ENCODE peak calls at places on chromosome 3, in five cellular contexts. D, A, W, S and K are unnamed samples.

GRCh38 chr3:94179059-94179458 is 116.2 kb downstream of the NSUN3 start:
- DNase-seq in D (no peak), A (no peak), W (no peak), S (no peak), K (no peak)

GRCh38 chr3:43629741-43630140 is 7.9 kb upstream of the ANO10 start:
- DNase-seq in D (no peak), A (no peak), W (peak), S (no peak), K (no peak)

GRCh38 chr3:100210777-100211145 is 50.0 kb upstream of the TBC1D23 start:
- DNase-seq in D (no peak), A (no peak), W (peak), S (no peak), K (no peak)

GRCh38 chr3:40593351-40593750 is 68.6 kb downstream of the ZNF621 start:
- DNase-seq in D (no peak), A (no peak), W (no peak), S (no peak), K (no peak)

GRCh38 chr3:15979490-15979889 is 181.7 kb upstream of the ANKRD28 start:
- DNase-seq in D (no peak), A (no peak), W (no peak), S (peak), K (no peak)

GRCh38 chr3:59678042-59678707 is 628.4 kb upstream of the CFAP20DC start:
- DNase-seq in D (peak), A (no peak), W (no peak), S (no peak), K (no peak)

GRCh38 chr3:9474482-9474881 is 77.1 kb downstream of the SETD5 start:
- DNase-seq in D (no peak), A (no peak), W (no peak), S (no peak), K (no peak)

GRCh38 chr3:81716870-81717509 is 44.5 kb downstream of the GBE1 start:
- DNase-seq in D (no peak), A (no peak), W (peak), S (peak), K (no peak)

GRCh38 chr3:194675081-194675640 is 3.2 kb upstream of the LSG1 start:
- DNase-seq in D (no peak), A (no peak), W (no peak), S (no peak), K (no peak)

DNA sequence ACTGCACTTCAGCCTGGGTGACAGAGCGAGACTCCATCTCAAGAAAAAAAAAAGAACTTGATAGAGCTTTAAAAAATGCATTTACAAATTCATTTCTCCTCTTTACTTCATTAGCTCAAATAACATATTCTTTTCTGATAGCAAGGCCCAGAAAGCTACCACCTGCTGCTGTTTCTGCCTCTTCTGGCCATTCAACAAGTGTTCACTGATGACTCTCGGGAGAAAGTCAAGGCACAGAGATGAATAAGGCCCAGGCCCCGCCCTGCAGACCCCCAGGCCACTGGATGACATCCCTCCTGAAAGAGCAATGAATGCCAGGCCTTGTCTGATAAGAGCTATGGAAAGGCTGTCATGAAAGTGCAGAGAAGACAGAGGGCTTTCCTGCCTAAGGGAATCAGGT is 13.6 kb upstream of the TSEN2 start:
- DNase-seq in D (no peak), A (no peak), W (no peak), S (no peak), K (no peak)
- H3K27ac ChIP-seq in D (no peak), A (peak), W (no peak), S (peak), K (peak)

GRCh38 chr3:177629276-177629675 is 432.0 kb upstream of the TBL1XR1 start:
- DNase-seq in D (no peak), A (no peak), W (no peak), S (no peak), K (no peak)
- TF ChIP-seq CTCF in D (no peak), A (no peak), W (no peak), S (no peak), K (no peak)

GRCh38 chr3:86985427-86985826 is 5.5 kb downstream of the VGLL3 start:
- DNase-seq in D (no peak), A (no peak), W (no peak), S (no peak), K (no peak)

GRCh38 chr3:86984271-86984670 is 6.7 kb downstream of the VGLL3 start:
- DNase-seq in D (no peak), A (no peak), W (peak), S (no peak), K (no peak)

GRCh38 chr3:86987421-86987715 is 3.6 kb downstream of the VGLL3 start:
- DNase-seq in D (no peak), A (no peak), W (no peak), S (no peak), K (no peak)

GRCh38 chr3:86986666-86987420 is 4.1 kb downstream of the VGLL3 start:
- DNase-seq in D (no peak), A (no peak), W (peak), S (no peak), K (no peak)

DNA sequence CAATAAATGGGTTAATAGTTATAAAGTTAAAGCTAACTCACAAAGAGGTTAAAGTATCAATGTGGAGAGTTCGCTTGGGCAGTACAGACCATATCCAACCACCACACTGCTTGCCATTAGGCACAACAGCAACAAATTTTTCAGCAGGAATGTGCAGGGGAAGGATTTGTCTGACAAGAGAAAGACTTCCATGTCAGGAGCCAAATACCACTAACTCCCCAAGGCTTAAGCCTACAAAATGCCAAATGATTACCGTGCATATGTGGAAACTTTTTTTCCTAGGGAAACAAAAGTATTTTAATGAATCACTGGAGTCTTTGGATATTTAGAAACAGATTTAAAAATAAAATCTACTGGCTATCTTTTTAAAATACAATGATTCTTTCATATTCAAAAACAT is 8.1 kb downstream of the VGLL3 start:
- DNase-seq in D (no peak), A (no peak), W (peak), S (no peak), K (no peak)
- H3K27ac ChIP-seq in D (peak), A (no peak), W (peak), S (no peak), K (no peak)

GRCh38 chr3:46987485-46988401 is 8.3 kb downstream of the NBEAL2 start:
- DNase-seq in D (peak), A (peak), W (no peak), S (no peak), K (peak)

GRCh38 chr3:46986055-46986730 is 6.7 kb downstream of the NBEAL2 start:
- DNase-seq in D (peak), A (no peak), W (no peak), S (no peak), K (no peak)

GRCh38 chr3:46984591-46985459 is 5.4 kb downstream of the NBEAL2 start:
- DNase-seq in D (peak), A (no peak), W (no peak), S (no peak), K (no peak)

GRCh38 chr3:46986782-46987484 is 7.5 kb downstream of the NBEAL2 start:
- DNase-seq in D (peak), A (no peak), W (no peak), S (no peak), K (no peak)

GRCh38 chr3:46985588-46985987 is 6.1 kb downstream of the NBEAL2 start:
- DNase-seq in D (peak), A (no peak), W (no peak), S (no peak), K (no peak)
- TF ChIP-seq CTCF in D (no peak), A (no peak), W (no peak), S (no peak), K (no peak)

GRCh38 chr3:66797916-66798560 is 200.1 kb upstream of the KBTBD8 start:
- DNase-seq in D (no peak), A (no peak), W (peak), S (no peak), K (no peak)
- H3K27ac ChIP-seq in D (no peak), A (no peak), W (peak), S (no peak), K (no peak)

DNA sequence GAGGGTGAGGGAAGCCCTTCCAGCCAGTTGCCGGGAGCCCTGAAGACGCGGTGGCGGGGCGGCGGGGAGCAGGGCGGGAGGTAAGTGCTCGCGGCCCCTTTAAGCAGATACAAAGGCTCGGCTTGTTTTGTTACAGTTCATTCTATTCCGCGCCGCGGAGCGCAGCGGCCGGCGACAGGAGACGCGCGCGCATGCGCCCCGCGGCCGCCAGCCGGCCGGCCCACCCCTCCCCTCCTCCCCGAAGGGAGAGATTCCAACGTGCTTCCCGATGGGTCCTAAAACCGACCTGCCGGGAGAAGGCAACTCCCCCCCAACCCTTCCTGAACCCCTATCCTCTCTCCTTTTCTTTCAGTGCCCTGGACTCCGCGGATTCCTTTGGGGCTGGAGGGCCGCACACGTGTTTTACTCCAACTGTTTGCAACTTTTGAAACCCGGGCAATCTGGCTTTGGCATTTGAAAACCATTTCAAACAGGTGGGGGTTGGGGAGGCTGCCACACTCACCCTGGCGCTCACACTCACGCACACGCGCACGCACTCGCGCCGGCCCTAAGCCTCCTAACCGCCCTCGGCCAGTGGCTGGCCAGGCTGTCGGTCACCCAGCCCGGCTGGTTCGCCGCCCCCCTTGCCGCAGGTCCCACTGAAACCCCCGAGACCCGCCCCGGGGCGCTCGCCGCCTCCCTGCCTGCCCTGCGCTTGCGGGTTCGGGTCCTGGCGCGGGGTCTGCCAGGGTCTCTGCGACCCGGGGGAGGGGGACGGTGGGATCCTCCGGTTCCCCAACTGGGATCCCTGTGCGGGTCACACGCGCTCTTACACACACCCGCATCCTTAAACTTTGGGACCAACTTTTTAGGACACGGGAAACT is at the start of gene MAGI1:
- DNase-seq in D (peak), A (peak), W (peak), S (peak), K (peak)
- TF ChIP-seq CTCF in D (no peak), A (peak), W (no peak), S (no peak), K (no peak)

GRCh38 chr3:14210843-14211594 is 32.4 kb downstream of the LSM3 start:
- DNase-seq in D (no peak), A (no peak), W (peak), S (no peak), K (no peak)
- H3K27ac ChIP-seq in D (no peak), A (no peak), W (peak), S (no peak), K (no peak)

GRCh38 chr3:152938974-152939636 is 104.2 kb downstream of the P2RY1 start:
- DNase-seq in D (no peak), A (no peak), W (no peak), S (no peak), K (no peak)
- TF ChIP-seq CTCF in D (no peak), A (peak), W (no peak), S (peak), K (no peak)